ENCODE peak calls at places on chromosomes 2 and 18, in five cellular contexts. Z is left colon, J is EH, U is right cardiac atrium, A is nephron progenitor cell. M is an unnamed sample.

GRCh38 chr2:204264068-204264693 is 281.1 kb upstream of the PARD3B start:
- DNase-seq in J (no peak), U (no peak), A (no peak), Z (no peak), M (no peak)

GRCh38 chr2:38095996-38096861 is 20.3 kb upstream of the CYP1B1 start:
- DNase-seq in A (peak; percentile 13), Z (no peak), U (peak; percentile 89), J (peak; percentile 19), M (peak; percentile 68)

GRCh38 chr2:64212346-64212745 is 68.1 kb upstream of the PELI1 start:
- DNase-seq in A (no peak), U (no peak), Z (no peak), J (peak; percentile 70), M (peak; percentile 92)

GRCh38 chr2:102024410-102024809 is 32.6 kb downstream of the IL1R2 start:
- DNase-seq in J (no peak), Z (no peak), U (peak; percentile 22), A (no peak), M (no peak)

GRCh38 chr18:2656237-2657042 is 914 bp downstream of the SMCHD1 start:
- DNase-seq in J (peak; percentile 59), U (peak; percentile 84), A (peak; percentile 62), Z (peak; percentile 66), M (peak; percentile 23)

GRCh38 chr2:232488097-232488711 is 570 bp upstream of the ECEL1 start:
- DNase-seq in J (no peak), U (peak; percentile 30), A (no peak), Z (no peak), M (no peak)

GRCh38 chr18:79853303-79853992 is 55.7 kb downstream of the KCNG2 start:
- DNase-seq in Z (no peak), A (no peak), U (no peak), J (no peak), M (no peak)

GRCh38 chr2:42359304-42359749 is 1.7 kb downstream of the COX7A2L start:
- DNase-seq in A (no peak), Z (no peak), U (no peak), J (peak; percentile 33), M (no peak)

GRCh38 chr2:36379710-36380448 is 24.3 kb downstream of the CRIM1 start:
- DNase-seq in A (no peak), U (no peak), Z (no peak), J (peak; percentile 70), M (peak; percentile 61)

GRCh38 chr2:72144746-72145657 is 2.7 kb downstream of the CYP26B1 start:
- DNase-seq in U (peak; percentile 86), J (no peak), A (peak; percentile 71), Z (peak; percentile 31), M (no peak)

GRCh38 chr2:165401285-165401852 is 68.1 kb upstream of the CSRNP3 start:
- DNase-seq in Z (no peak), J (peak; percentile 66), U (no peak), A (peak; percentile 30), M (peak; percentile 84)

GRCh38 chr18:48743046-48743445 is 204.2 kb downstream of the CTIF start:
- DNase-seq in J (peak; percentile 90), Z (peak; percentile 43), A (no peak), U (peak; percentile 90), M (peak; percentile 88)

GRCh38 chr2:240624950-240625621 is at the start of gene GPR35:
- DNase-seq in U (peak; percentile 72), Z (peak; percentile 60), J (peak; percentile 86), A (no peak), M (peak; percentile 75)

GRCh38 chr18:36333418-36333817 is 35.9 kb downstream of the FHOD3 start:
- DNase-seq in Z (no peak), J (peak; percentile 54), A (no peak), U (no peak), M (peak; percentile 93)